ENCODE peak calls at places on chromosomes 6 and 20, in ten cellular contexts. N is AG04450; Q is astrocyte of the spinal cord; F is stimulated activated CD8-positive, alpha-beta memory T cell treated with anti-CD3 and anti-CD28 coated beads, Interleukin-7, amount 100 ng/mL, for 1 hour; W is iris pigment epithelial cell; O is lung; X is head of caudate nucleus; G is suprapubic skin; B is choroid plexus epithelial cell; I is stimulated activated effector memory CD8-positive, alpha-beta T cell treated with anti-CD3 and anti-CD28 coated beads, Interleukin-12 subunit alpha, Interleukin-12 subunit beta, amount 100 ng/mL, for 72 hours. D is an unnamed sample.

GRCh38 chr6:100176321-100176950 is 182.4 kb upstream of the MCHR2 start:
- DNase-seq in N (peak), G (no peak), X (no peak), F (no peak), O (no peak), W (peak), Q (peak), B (peak), I (no peak), D (no peak)

GRCh38 chr20:37526238-37526838 is 1.3 kb downstream of the BLCAP start:
- DNase-seq in G (no peak), N (no peak), F (no peak), I (no peak), W (peak), O (no peak), X (no peak), B (peak), Q (peak), D (no peak)

GRCh38 chr6:5671162-5671561 is 335.6 kb downstream of the NRN1 start:
- DNase-seq in G (no peak), I (no peak), N (no peak), Q (peak), O (no peak), X (no peak), F (no peak), W (peak), B (peak), D (peak)

GRCh38 chr6:134363323-134364039 is 45.6 kb upstream of the SGK1 start:
- DNase-seq in I (no peak), B (peak), W (peak), G (no peak), F (no peak), N (no peak), X (no peak), O (no peak), Q (peak), D (no peak)

GRCh38 chr6:118748311-118749062 is 97.1 kb upstream of the CEP85L start:
- DNase-seq in B (no peak), G (peak), N (no peak), Q (peak), W (peak), O (no peak), I (no peak), X (peak), F (no peak), D (no peak)

GRCh38 chr6:81304486-81304885 is 448.0 kb downstream of the TENT5A start:
- DNase-seq in Q (peak), W (no peak), N (no peak), G (no peak), X (no peak), B (peak), I (no peak), F (no peak), O (no peak), D (no peak)

GRCh38 chr6:31204751-31205145 is 34.3 kb upstream of the POU5F1 start:
- DNase-seq in I (no peak), F (no peak), B (no peak), W (no peak), X (no peak), N (no peak), G (no peak), O (no peak), Q (no peak), D (no peak)

GRCh38 chr6:43339168-43339567 is 30.3 kb downstream of the ZNF318 start:
- DNase-seq in X (no peak), B (no peak), G (no peak), O (no peak), W (no peak), I (no peak), Q (no peak), F (no peak), N (no peak), D (no peak)

GRCh38 chr20:62274332-62275262 is 28.2 kb upstream of the ADRM1 start:
- DNase-seq in X (peak), O (no peak), W (no peak), F (no peak), N (no peak), Q (no peak), G (no peak), I (no peak), B (peak), D (no peak)

GRCh38 chr6:7463785-7464184 is 74.2 kb downstream of the RIOK1 start:
- DNase-seq in X (no peak), O (no peak), Q (no peak), G (no peak), I (no peak), W (no peak), B (peak), N (no peak), F (no peak), D (no peak)

GRCh38 chr20:49989234-49990065 is 6.7 kb downstream of the SNAI1 start:
- DNase-seq in G (peak), F (no peak), O (no peak), N (peak), I (no peak), Q (peak), W (peak), X (no peak), B (peak), D (no peak)

GRCh38 chr6:69816017-69816416 is 19.2 kb upstream of the LMBRD1 start:
- DNase-seq in X (no peak), B (no peak), W (no peak), F (no peak), I (no peak), Q (no peak), N (no peak), G (no peak), O (no peak), D (no peak)

GRCh38 chr6:106747139-106747538 is 117.8 kb downstream of the QRSL1 start:
- DNase-seq in F (no peak), X (no peak), O (no peak), G (no peak), I (no peak), N (no peak), W (no peak), B (no peak), Q (no peak), D (no peak)

GRCh38 chr6:164693934-164694333 is 615.5 kb downstream of the C6orf118 start:
- DNase-seq in G (no peak), N (no peak), F (no peak), I (no peak), W (no peak), B (no peak), X (peak), O (no peak), Q (peak), D (no peak)

D was measured in type B pancreatic cell.